ENCODE peak calls at places on chromosomes 6 and 20, in five cellular contexts. J is H9, M is neuronal stem cell, S is IMR-90, E is mesenchymal stem cell. C is an unnamed sample.

GRCh38 chr20:51565741-51566140 is 23.2 kb upstream of the NFATC2 start:
- DNase-seq in J (no peak), M (no peak), S (peak), E (no peak), C (no peak)

GRCh38 chr6:129853996-129854711 is 7.0 kb downstream of the TMEM244 start:
- DNase-seq in J (no peak), M (no peak), S (peak), E (peak), C (no peak)

GRCh38 chr20:42401598-42401997 is 783.4 kb upstream of the CHD6 start:
- DNase-seq in J (no peak), M (no peak), S (no peak), E (no peak), C (no peak)

GRCh38 chr6:146913842-146914562 is 290.2 kb upstream of the STXBP5 start:
- DNase-seq in J (peak), M (peak), S (peak), E (peak), C (peak)

GRCh38 chr6:151071295-151071694 is 168.5 kb upstream of the AKAP12 start:
- DNase-seq in J (no peak), M (no peak), S (peak), E (peak), C (no peak)

GRCh38 chr6:106749611-106750010 is 120.2 kb downstream of the QRSL1 start:
- DNase-seq in J (no peak), M (no peak), S (peak), E (peak), C (no peak)

GRCh38 chr6:4466260-4466659 is 309.9 kb upstream of the CDYL start:
- DNase-seq in J (no peak), M (no peak), S (peak), E (peak), C (no peak)

GRCh38 chr20:11186301-11187008 is 512.7 kb upstream of the JAG1 start:
- DNase-seq in J (no peak), M (no peak), S (peak), E (no peak), C (no peak)

GRCh38 chr6:132760256-132760655 is 2.6 kb upstream of the VNN2 start:
- DNase-seq in J (no peak), M (no peak), S (no peak), E (no peak), C (no peak)

GRCh38 chr20:2692036-2692885 is at the start of gene EBF4:
- DNase-seq in J (peak), M (no peak), S (no peak), E (peak), C (peak)

GRCh38 chr6:168089186-168090063 is 10.4 kb upstream of the FRMD1 start:
- DNase-seq in J (no peak), M (no peak), S (no peak), E (no peak), C (no peak)

GRCh38 chr6:36703982-36704381 is 6.4 kb downstream of the RAB44 start:
- DNase-seq in J (no peak), M (no peak), S (no peak), E (no peak), C (no peak)

GRCh38 chr6:152575621-152576150 is 61.5 kb downstream of the SYNE1 start:
- DNase-seq in J (no peak), M (no peak), S (peak), E (peak), C (no peak)

GRCh38 chr20:953742-954141 is 37.6 kb upstream of the ANGPT4 start:
- DNase-seq in J (no peak), M (no peak), S (no peak), E (no peak), C (no peak)

GRCh38 chr20:35669681-35670080 is 5.0 kb upstream of the CPNE1 start:
- DNase-seq in J (no peak), M (no peak), S (no peak), E (no peak), C (no peak)

GRCh38 chr6:56914791-56915658 is 39.9 kb upstream of the BEND6 start:
- DNase-seq in J (no peak), M (no peak), S (no peak), E (no peak), C (no peak)

GRCh38 chr6:99219788-99220187 is 129.7 kb downstream of the FAXC start:
- DNase-seq in J (peak), M (no peak), S (no peak), E (no peak), C (peak)

GRCh38 chr6:119612871-119613515 is 263.4 kb upstream of the MAN1A1 start:
- DNase-seq in J (no peak), M (no peak), S (peak), E (peak), C (no peak)

GRCh38 chr6:34132486-34133185 is 13.3 kb downstream of the GRM4 start:
- DNase-seq in J (peak), M (peak), S (peak), E (peak), C (peak)

GRCh38 chr6:28211840-28212509 is 13.1 kb upstream of the ZSCAN9 start:
- DNase-seq in J (peak), M (peak), S (no peak), E (no peak), C (no peak)

GRCh38 chr6:142537612-142538478 is 236.0 kb downstream of the ADGRG6 start:
- DNase-seq in J (peak), M (no peak), S (peak), E (no peak), C (peak)

GRCh38 chr20:64057628-64058498 is 5.1 kb upstream of the TCEA2 start:
- DNase-seq in J (peak), M (no peak), S (peak), E (peak), C (peak)

GRCh38 chr6:94254689-94255088 is 835.3 kb upstream of the EPHA7 start:
- DNase-seq in J (no peak), M (no peak), S (no peak), E (peak), C (no peak)

GRCh38 chr20:822651-823325 is 10.7 kb upstream of the FAM110A start:
- DNase-seq in J (no peak), M (no peak), S (no peak), E (no peak), C (no peak)

GRCh38 chr20:40218296-40218955 is 470.6 kb downstream of the MAFB start:
- DNase-seq in J (no peak), M (no peak), S (no peak), E (no peak), C (no peak)

GRCh38 chr20:25623225-25623735 is 534 bp downstream of the NANP start:
- DNase-seq in J (peak), M (no peak), S (peak), E (peak), C (peak)

GRCh38 chr6:106974999-106975698 is 620 bp upstream of the CD24 start:
- DNase-seq in J (peak), M (peak), S (no peak), E (peak), C (no peak)

GRCh38 chr6:165548450-165548849 is 114.6 kb downstream of the PDE10A start:
- DNase-seq in J (no peak), M (no peak), S (no peak), E (no peak), C (no peak)

GRCh38 chr6:46758960-46759753 is 12.4 kb downstream of the ANKRD66 start:
- DNase-seq in J (no peak), M (no peak), S (no peak), E (no peak), C (no peak)

GRCh38 chr6:3744211-3744900 is 7.2 kb downstream of the PXDC1 start:
- DNase-seq in J (no peak), M (no peak), S (no peak), E (peak), C (no peak)

GRCh38 chr6:13544454-13545186 is 29.8 kb upstream of the SIRT5 start:
- DNase-seq in J (no peak), M (no peak), S (no peak), E (no peak), C (no peak)

GRCh38 chr6:135128268-135128914 is 52.7 kb upstream of the MYB start:
- DNase-seq in J (no peak), M (no peak), S (no peak), E (no peak), C (no peak)

GRCh38 chr6:132286298-132287019 is 114.8 kb downstream of the MOXD1 start:
- DNase-seq in J (no peak), M (no peak), S (no peak), E (no peak), C (no peak)

GRCh38 chr20:62117658-62118057 is 4.6 kb upstream of the LSM14B start:
- DNase-seq in J (no peak), M (no peak), S (no peak), E (no peak), C (no peak)

DNA sequence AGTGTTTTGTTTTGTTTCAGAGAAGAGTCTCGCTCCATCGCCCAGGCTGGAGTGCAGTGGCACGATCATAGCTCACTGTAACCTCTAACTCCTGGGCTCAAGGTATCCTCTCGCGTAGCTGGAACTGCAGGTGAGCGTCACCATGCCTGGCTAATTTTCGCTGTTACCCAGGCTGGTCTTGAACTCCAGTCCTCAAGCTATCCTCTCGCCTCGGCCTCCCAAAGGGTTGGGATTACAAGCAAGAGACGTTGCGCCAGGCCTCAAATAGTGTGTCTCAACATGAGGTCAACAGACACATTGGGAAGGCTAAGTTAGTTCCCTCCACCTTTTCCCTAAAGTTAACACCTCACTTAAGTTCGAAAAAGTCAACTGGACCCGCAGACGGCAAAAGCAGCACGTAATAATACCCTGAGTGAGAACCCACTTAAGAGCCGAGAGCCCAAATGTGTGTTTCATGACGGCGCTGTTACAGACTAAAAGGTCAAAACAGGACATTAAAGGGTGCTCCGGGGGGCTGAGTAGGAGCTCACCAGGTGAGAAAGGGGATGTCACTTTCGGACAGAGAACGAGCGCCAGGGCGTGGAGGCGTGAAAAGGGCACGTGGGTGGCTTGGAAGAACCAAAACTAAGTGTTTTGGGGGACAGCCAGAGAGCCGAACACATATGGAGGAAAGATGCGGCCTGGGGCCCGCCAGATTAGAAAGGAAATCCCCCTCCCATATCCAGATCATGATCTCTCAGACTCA is 499 bp downstream of the TTI1 start:
- DNase-seq in J (no peak), M (no peak), S (no peak), E (no peak), C (no peak)
- H3K4ac ChIP-seq in J (peak), M (no peak), S (peak), E (no peak), C (no peak)

GRCh38 chr20:3786665-3787639 is at the start of gene CENPB:
- DNase-seq in J (peak), M (peak), S (peak), E (peak), C (peak)

GRCh38 chr20:3785240-3786125 is 1.1 kb downstream of the CENPB start:
- DNase-seq in J (no peak), M (no peak), S (no peak), E (peak), C (no peak)

GRCh38 chr20:3784863-3785239 is 1.7 kb downstream of the CENPB start:
- DNase-seq in J (no peak), M (no peak), S (no peak), E (no peak), C (no peak)

GRCh38 chr20:3784226-3784853 is 2.2 kb downstream of the CENPB start:
- DNase-seq in J (no peak), M (no peak), S (no peak), E (no peak), C (no peak)

GRCh38 chr20:3786126-3786484 is 435 bp downstream of the CENPB start:
- DNase-seq in J (no peak), M (no peak), S (peak), E (peak), C (peak)
- H3K4ac ChIP-seq in J (no peak), M (peak), S (peak), E (no peak), C (no peak)

GRCh38 chr6:5946181-5946580 is 60.5 kb downstream of the NRN1 start:
- DNase-seq in J (no peak), M (no peak), S (no peak), E (no peak), C (no peak)

GRCh38 chr6:5946701-5947100 is 60.0 kb downstream of the NRN1 start:
- DNase-seq in J (no peak), M (no peak), S (no peak), E (no peak), C (no peak)

DNA sequence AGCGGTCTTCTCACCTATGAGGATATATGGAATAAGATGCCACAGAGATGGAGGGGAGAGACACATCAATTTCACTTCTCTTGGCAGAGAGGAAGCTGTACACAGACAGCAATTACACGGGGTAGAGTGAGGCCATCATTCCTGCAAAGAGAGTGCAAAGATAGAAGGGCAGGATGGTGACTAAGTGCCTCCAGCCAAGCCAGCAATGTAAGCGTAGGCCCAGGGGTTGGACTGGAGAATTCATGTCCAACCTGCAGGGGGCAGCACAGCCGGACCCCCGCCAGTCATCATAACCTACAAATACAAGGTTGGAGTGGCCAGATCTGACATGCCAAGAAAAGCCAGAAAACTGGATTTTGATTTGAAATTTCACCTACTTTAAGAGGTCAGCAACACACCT is 56.3 kb downstream of the NRN1 start:
- DNase-seq in J (peak), M (no peak), S (no peak), E (no peak), C (no peak)
- H3K4ac ChIP-seq in J (no peak), M (no peak), S (no peak), E (no peak), C (no peak)

GRCh38 chr20:33993800-33994623 is at the start of gene RALY:
- DNase-seq in J (peak), M (peak), S (peak), E (peak), C (peak)
- H3K4ac ChIP-seq in J (no peak), M (no peak), S (peak), E (peak), C (no peak)

GRCh38 chr6:83464741-83465140 is 33.9 kb upstream of the ME1 start:
- DNase-seq in J (no peak), M (no peak), S (no peak), E (no peak), C (no peak)

GRCh38 chr6:83461438-83461837 is 30.6 kb upstream of the ME1 start:
- DNase-seq in J (no peak), M (no peak), S (peak), E (peak), C (no peak)

GRCh38 chr6:83459663-83460062 is 28.8 kb upstream of the ME1 start:
- DNase-seq in J (no peak), M (no peak), S (no peak), E (peak), C (no peak)

GRCh38 chr6:83463886-83464285 is 33.0 kb upstream of the ME1 start:
- DNase-seq in J (no peak), M (no peak), S (peak), E (peak), C (no peak)

DNA sequence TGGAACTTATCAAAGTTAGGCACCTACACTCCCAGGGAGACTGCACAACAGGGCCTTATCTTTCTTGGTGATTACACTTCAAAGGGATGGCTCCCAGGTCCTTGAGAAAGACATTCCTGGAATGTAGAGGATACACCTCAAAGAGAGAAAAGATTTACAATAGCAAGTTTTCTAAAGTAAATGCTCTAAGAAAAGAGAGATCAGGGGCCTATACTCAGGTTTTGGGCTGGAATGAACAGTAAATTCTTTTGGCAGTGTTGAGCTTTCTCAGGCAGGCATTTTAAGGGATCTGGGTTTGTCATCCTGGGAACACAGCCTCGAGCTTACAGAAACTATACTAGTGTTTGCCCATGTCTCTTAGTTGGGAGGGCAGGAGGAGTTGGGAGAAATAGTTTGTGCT is 31.7 kb upstream of the ME1 start:
- DNase-seq in J (no peak), M (no peak), S (no peak), E (no peak), C (no peak)
- H3K4ac ChIP-seq in J (no peak), M (no peak), S (peak), E (no peak), C (no peak)

C was measured in H1.